ENCODE peak calls at places on chromosomes 16 and 17, in five cellular contexts. R is suprapubic skin, Q is uterus, O is left lung, M is prostate gland. Y is an unnamed sample. For H3K4me1, the result is how much of the 10 kb centered on the place peaks cover.

GRCh38 chr17:76076100-76076764 is 1.7 kb downstream of the GALR2 start:
- DNase-seq in R (no peak), Q (no peak), O (no peak), M (no peak), Y (no peak)

GRCh38 chr17:31687505-31688126 is 171.4 kb downstream of the COPRS start:
- DNase-seq in R (no peak), Q (no peak), O (no peak), M (no peak), Y (no peak)

GRCh38 chr17:54836723-54837462 is 63.8 kb upstream of the TOM1L1 start:
- DNase-seq in R (no peak), Q (no peak), O (no peak), M (no peak), Y (no peak)

GRCh38 chr16:76940251-76940650 is 250.7 kb upstream of the MON1B start:
- DNase-seq in R (no peak), Q (no peak), O (no peak), M (no peak), Y (no peak)

GRCh38 chr16:82699262-82699661 is 72.5 kb downstream of the CDH13 start:
- DNase-seq in R (no peak), Q (no peak), O (no peak), M (no peak), Y (no peak)

GRCh38 chr16:26806641-26807040 is 260.1 kb upstream of the C16orf82 start:
- DNase-seq in R (no peak), Q (no peak), O (no peak), M (no peak), Y (no peak)

GRCh38 chr16:84986102-84986501 is 25.2 kb downstream of the ZDHHC7 start:
- DNase-seq in R (no peak), Q (no peak), O (no peak), M (no peak), Y (no peak)

GRCh38 chr17:61836266-61837174 is 26.8 kb downstream of the BRIP1 start:
- DNase-seq in R (no peak), Q (no peak), O (no peak), M (no peak), Y (no peak)

GRCh38 chr17:18851206-18851605 is 6.7 kb upstream of the PRPSAP2 start:
- DNase-seq in R (no peak), Q (no peak), O (peak), M (no peak), Y (no peak)

GRCh38 chr17:78903101-78903779 is at the start of gene CEP295NL:
- DNase-seq in R (no peak), Q (no peak), O (no peak), M (no peak), Y (no peak)

GRCh38 chr16:27689711-27690110 is 139.8 kb downstream of the KATNIP start:
- DNase-seq in R (no peak), Q (no peak), O (no peak), M (no peak), Y (no peak)

GRCh38 chr17:42342242-42343008 is 45.8 kb downstream of the STAT3 start:
- DNase-seq in R (no peak), Q (no peak), O (no peak), M (no peak), Y (no peak)

GRCh38 chr17:45429338-45430005 is 3.2 kb downstream of the ARHGAP27 start:
- DNase-seq in R (peak), Q (no peak), O (no peak), M (no peak), Y (no peak)

GRCh38 chr17:45430006-45430737 is 2.5 kb downstream of the ARHGAP27 start:
- DNase-seq in R (peak), Q (no peak), O (no peak), M (no peak), Y (no peak)

GRCh38 chr17:45432405-45433113 is at the start of gene ARHGAP27:
- DNase-seq in R (peak), Q (peak), O (peak), M (no peak), Y (no peak)

GRCh38 chr17:45431531-45432404 is 902 bp downstream of the ARHGAP27 start:
- DNase-seq in R (peak), Q (peak), O (peak), M (peak), Y (peak)

DNA sequence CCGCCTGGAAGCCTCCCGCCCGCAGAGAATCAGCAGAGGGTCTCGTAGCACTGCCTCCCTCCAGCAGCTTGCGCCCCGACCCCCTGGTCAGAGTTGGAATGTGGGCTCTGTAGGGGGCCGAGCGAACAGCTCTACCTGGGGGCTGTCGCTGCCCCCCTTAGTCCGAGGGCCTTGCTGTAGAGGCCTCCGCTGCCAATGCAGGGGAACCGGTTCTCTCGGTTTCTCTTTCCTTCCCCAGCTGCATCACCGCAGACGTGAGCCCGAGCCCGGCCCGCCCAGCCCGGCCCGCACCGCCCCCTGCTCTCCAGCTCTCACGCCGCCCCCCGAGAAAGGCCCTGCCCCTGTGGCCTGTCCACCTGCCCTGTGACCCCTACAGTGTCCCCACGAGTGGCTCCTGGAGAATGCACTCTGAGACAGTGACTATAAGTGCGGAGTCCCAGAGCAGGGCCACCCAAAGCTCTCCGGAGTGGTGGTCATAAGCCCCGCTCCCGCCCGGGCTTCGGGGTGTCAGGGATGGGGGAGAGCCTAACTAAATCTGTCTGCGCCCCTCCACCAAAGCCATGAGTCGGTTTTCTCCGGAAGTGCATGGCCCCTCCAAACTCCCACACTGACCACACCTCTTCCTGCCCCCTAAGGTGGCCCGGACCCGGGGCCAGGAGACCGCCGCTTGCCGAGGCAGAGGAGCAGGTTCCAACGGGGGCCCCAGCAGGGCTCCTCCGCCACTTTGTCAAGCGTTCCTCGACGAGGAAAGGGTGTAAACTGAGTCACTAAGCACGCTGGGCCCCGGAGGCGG is 1.7 kb downstream of the ARHGAP27 start:
- DNase-seq in R (peak), Q (no peak), O (peak), M (peak), Y (no peak)
- H3K4me1 ChIP-seq in R (half or more), Q (under half), O (half or more), M (under half), Y (under half)

DNA sequence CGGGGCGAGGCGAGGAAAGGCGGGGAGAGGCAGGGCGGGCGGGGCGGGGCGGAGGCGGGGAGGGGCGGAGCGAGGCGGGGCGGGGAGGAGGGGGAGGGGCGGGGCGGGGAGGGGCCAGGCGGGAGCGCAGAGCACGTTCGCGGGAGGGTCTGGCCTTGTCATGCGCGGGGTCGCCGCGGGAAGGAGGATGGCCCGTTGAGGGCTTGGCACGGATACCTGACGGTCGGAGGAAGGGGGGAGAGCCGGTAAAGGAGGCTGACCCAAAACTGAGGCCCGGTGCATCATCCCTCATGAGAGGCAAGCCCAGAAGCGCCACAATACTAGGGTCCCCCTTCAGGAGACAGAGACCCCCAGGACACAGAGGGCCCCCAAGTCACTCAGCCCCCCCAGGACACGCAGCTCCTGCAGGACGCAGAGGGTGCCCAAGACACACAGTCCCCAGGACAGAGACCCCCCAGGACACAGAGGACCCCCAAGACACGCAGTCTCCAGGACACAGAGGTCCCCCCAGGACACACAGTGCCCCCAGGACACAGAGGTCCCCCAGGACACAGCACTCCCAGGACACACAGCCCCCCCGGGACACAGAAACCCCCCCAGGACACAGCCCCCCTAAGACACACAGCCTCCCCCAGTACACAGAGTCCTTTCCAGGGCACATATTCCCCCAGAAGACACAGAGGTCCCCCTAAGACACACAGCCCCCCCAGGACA is 674 bp upstream of the WDR45B start:
- DNase-seq in R (peak), Q (peak), O (peak), M (peak), Y (no peak)
- H3K4me3 ChIP-seq in R (peak), Q (peak), O (peak), M (peak), Y (peak)

DNA sequence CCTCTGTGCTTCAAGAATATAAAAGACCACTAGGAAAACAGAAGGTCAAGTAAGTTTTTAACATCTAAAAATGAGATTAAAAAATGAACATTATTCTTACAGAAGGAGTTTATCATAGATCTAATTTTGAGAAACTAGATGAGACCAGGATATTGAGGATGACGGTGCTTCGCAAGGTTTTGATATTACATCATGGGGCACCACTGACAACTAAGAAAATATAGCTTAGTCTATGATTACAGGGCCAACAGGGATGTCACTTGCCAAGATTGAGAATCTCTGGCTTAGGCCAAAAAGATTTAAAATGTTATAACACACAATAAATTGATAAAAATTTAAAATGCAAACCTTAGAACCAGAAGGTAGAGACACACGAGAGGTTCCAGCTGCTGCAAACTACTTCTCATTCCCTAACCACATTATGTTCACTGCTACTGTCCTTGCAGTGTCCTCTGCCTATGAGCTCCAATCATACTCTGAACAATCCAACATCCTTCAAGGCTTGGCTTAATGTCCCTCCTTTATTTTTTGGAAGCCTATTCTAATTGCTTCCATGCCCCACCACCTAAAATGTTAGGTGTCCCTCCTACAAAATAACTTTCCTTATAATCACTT is 33.2 kb downstream of the USP32 start:
- DNase-seq in R (no peak), Q (no peak), O (no peak), M (no peak), Y (no peak)
- H3K27ac ChIP-seq in R (no peak), Q (no peak), O (no peak), M (no peak), Y (no peak)

GRCh38 chr16:20612551-20613470 is 36.6 kb upstream of the ACSM2B start:
- DNase-seq in R (no peak), Q (no peak), O (peak), M (no peak), Y (no peak)
- H3K4me1 ChIP-seq in R (under half), Q (under half), O (under half), M (under half), Y (under half)

DNA sequence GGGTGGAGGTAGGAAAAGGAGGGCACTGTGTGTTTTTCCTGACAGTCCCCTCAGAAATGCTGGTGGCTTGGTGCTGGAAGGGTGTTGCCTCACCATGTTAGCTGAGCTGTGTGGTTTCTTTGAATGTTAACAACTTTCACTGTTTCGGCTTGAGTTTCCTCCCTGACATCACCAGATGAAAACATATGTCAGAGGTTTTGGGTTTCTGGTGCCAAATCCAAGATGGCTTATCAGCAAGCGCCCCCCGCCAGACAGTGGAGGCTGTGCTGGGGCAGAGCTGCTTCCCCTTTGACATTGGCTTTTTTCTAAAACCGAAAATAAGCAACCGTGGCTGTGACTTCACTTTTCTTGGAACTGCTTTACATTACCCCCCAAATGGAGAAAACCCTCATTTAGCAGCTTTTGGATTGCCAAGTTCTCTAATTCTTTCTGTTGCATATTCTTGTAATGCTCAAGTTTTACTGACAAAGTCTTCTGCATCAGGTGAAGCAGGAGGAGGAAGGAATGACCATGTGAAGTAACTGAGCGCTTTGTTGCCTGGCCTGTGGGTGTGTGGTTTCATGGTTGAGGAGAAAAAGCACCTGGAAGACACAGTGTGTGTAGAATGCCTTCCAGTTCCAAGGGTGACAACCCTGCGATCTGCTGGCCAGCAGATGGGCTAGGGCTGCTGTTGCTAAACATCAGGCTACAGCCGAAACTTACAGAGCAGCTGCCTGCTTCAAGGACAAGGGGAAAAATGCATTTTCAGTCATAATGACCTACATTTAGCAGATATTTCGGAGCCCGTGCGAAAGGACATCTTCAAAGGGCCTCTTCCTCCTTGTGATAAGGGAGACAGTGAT is 9.7 kb downstream of the RMI2 start:
- DNase-seq in R (no peak), Q (no peak), O (peak), M (no peak), Y (peak)
- H3K4me3 ChIP-seq in R (no peak), Q (no peak), O (no peak), M (no peak), Y (peak)

GRCh38 chr16:22699356-22699755 is 114.6 kb upstream of the HS3ST2 start:
- DNase-seq in R (no peak), Q (no peak), O (no peak), M (no peak), Y (no peak)

GRCh38 chr16:22692916-22693646 is 120.9 kb upstream of the HS3ST2 start:
- DNase-seq in R (no peak), Q (no peak), O (no peak), M (no peak), Y (no peak)

GRCh38 chr16:22692034-22692433 is 121.9 kb upstream of the HS3ST2 start:
- DNase-seq in R (no peak), Q (no peak), O (no peak), M (no peak), Y (no peak)

GRCh38 chr16:22693670-22694340 is 120.2 kb upstream of the HS3ST2 start:
- DNase-seq in R (no peak), Q (no peak), O (no peak), M (no peak), Y (no peak)

GRCh38 chr16:22694887-22695382 is 119.0 kb upstream of the HS3ST2 start:
- DNase-seq in R (no peak), Q (peak), O (no peak), M (no peak), Y (no peak)
- H3K27ac ChIP-seq in R (peak), Q (peak), O (peak), M (peak), Y (no peak)